ENCODE peak calls at places on chromosomes 12 and 14, in seven cellular contexts. E, T, X, O, S, K and U are unnamed samples.

GRCh38 chr12:89706551-89707348 is 1.9 kb downstream of the ATP2B1 start:
- DNase-seq in E (no peak), T (no peak), X (no peak), O (peak; percentile 66), S (peak; percentile 22), K (no peak), U (peak; percentile 51)

GRCh38 chr12:6550294-6551062 is 5.4 kb downstream of the IFFO1 start:
- DNase-seq in E (no peak), T (peak; percentile 40), X (no peak), O (no peak), S (no peak), K (no peak), U (no peak)

GRCh38 chr14:51924600-51924999 is 64.2 kb downstream of the GNG2 start:
- DNase-seq in E (no peak), T (no peak), X (no peak), O (no peak), S (no peak), K (no peak), U (no peak)

GRCh38 chr14:34465069-34465859 is 3.2 kb upstream of the SPTSSA start:
- DNase-seq in E (no peak), T (no peak), X (no peak), O (no peak), S (peak; percentile 78), K (no peak), U (no peak)

GRCh38 chr12:4997939-4998338 is 45.7 kb upstream of the KCNA5 start:
- DNase-seq in E (no peak), T (no peak), X (no peak), O (peak; percentile 89), S (peak; percentile 72), K (no peak), U (peak; percentile 85)

GRCh38 chr12:3437986-3438385 is 53.0 kb upstream of the PRMT8 start:
- DNase-seq in E (no peak), T (no peak), X (no peak), O (peak; percentile 31), S (no peak), K (no peak), U (no peak)

GRCh38 chr14:34003691-34004090 is 52.8 kb upstream of the EGLN3 start:
- DNase-seq in E (no peak), T (no peak), X (no peak), O (no peak), S (no peak), K (no peak), U (no peak)

GRCh38 chr12:105201389-105201788 is 34.6 kb downstream of the APPL2 start:
- DNase-seq in E (no peak), T (no peak), X (peak; percentile 41), O (no peak), S (peak; percentile 35), K (no peak), U (no peak)

GRCh38 chr12:72346331-72346944 is 74.3 kb downstream of the TRHDE start:
- DNase-seq in E (no peak), T (peak; percentile 65), X (peak; percentile 31), O (no peak), S (peak; percentile 74), K (peak; percentile 90), U (peak; percentile 12)

GRCh38 chr12:57632369-57632897 is 568 bp downstream of the B4GALNT1 start:
- DNase-seq in E (no peak), T (no peak), X (no peak), O (no peak), S (no peak), K (no peak), U (no peak)

GRCh38 chr12:82688035-82688501 is 1.4 kb downstream of the TMTC2 start:
- DNase-seq in E (no peak), T (no peak), X (no peak), O (no peak), S (peak; percentile 29), K (no peak), U (no peak)

GRCh38 chr14:102450206-102451063 is 59.1 kb downstream of the ANKRD9 start:
- DNase-seq in E (no peak), T (no peak), X (no peak), O (no peak), S (no peak), K (no peak), U (no peak)

GRCh38 chr12:89732511-89732910 is 23.9 kb upstream of the ATP2B1 start:
- DNase-seq in E (no peak), T (no peak), X (no peak), O (no peak), S (no peak), K (no peak), U (no peak)

GRCh38 chr12:6560501-6561205 is 4.8 kb upstream of the IFFO1 start:
- DNase-seq in E (no peak), T (no peak), X (no peak), O (no peak), S (no peak), K (no peak), U (no peak)

GRCh38 chr12:76866726-76867125 is 12.1 kb downstream of the CSRP2 start:
- DNase-seq in E (no peak), T (no peak), X (no peak), O (no peak), S (no peak), K (no peak), U (no peak)

GRCh38 chr12:52494100-52494499 is 1.0 kb upstream of the KRT6A start:
- DNase-seq in E (no peak), T (no peak), X (no peak), O (no peak), S (no peak), K (no peak), U (no peak)

GRCh38 chr14:35342160-35343010 is 50.2 kb downstream of the PSMA6 start:
- DNase-seq in E (no peak), T (no peak), X (peak; percentile 65), O (peak; percentile 96), S (peak; percentile 42), K (no peak), U (peak; percentile 92)

DNA sequence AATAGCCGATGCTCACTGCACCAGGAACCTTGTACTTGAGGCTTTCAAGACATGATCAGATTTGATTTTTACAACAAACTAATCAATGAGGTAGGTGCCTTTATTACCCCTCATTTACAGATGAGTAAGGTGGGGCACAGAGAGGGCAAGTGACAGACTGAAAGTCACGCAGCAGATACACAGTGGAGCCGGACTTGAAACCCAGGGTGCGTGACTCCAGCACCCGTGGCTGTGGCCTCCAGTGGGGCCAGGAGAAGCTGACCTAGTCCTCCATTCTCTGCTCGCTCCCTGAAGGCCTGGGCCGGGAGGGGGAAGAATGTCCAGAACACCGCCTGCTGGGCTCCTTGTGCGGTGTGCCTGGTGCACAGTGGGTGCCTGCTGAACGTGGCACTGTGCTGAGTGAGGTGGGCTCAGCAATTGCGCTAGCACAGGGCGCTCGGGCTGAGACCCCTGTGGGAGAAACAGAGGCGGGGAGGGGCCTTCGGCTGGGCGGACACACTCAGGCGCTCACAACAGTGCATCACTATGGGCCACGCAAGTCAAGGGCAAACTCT is 125.2 kb downstream of the CALM1 start:
- DNase-seq in E (no peak), T (no peak), X (no peak), O (no peak), S (no peak), K (no peak), U (no peak)
- H3K4me1 ChIP-seq in E (no peaks in the 10 kb centered on the region), T (peaks cover 20% of the 10 kb centered on the region), X (peaks cover 71% of the 10 kb centered on the region), O (peaks cover 67% of the 10 kb centered on the region), S (peaks cover 18% of the 10 kb centered on the region), K (no peaks in the 10 kb centered on the region), U (peaks cover 21% of the 10 kb centered on the region)

GRCh38 chr14:91714805-91715204 is 17.1 kb downstream of the CATSPERB start:
- DNase-seq in E (no peak), T (no peak), X (no peak), O (no peak), S (no peak), K (no peak), U (no peak)

GRCh38 chr14:91719839-91720238 is 12.0 kb downstream of the CATSPERB start:
- DNase-seq in E (no peak), T (no peak), X (no peak), O (no peak), S (no peak), K (no peak), U (no peak)

GRCh38 chr14:91722386-91722785 is 9.5 kb downstream of the CATSPERB start:
- DNase-seq in E (no peak), T (no peak), X (no peak), O (no peak), S (no peak), K (no peak), U (no peak)

GRCh38 chr14:91716999-91717398 is 14.9 kb downstream of the CATSPERB start:
- DNase-seq in E (no peak), T (no peak), X (no peak), O (no peak), S (no peak), K (no peak), U (no peak)
- H3K4me1 ChIP-seq in E (no peaks in the 10 kb centered on the region), T (no peaks in the 10 kb centered on the region), X (no peaks in the 10 kb centered on the region), O (no peaks in the 10 kb centered on the region), S (no peaks in the 10 kb centered on the region), K (no peaks in the 10 kb centered on the region), U (no peaks in the 10 kb centered on the region)

GRCh38 chr12:94267530-94267877 is 119.1 kb downstream of the PLXNC1 start:
- DNase-seq in E (no peak), T (no peak), X (no peak), O (no peak), S (no peak), K (no peak), U (no peak)
- H3K4me1 ChIP-seq in E (peaks cover 14% of the 10 kb centered on the region), T (peaks cover 14% of the 10 kb centered on the region), X (peaks cover 12% of the 10 kb centered on the region), O (peaks cover 9% of the 10 kb centered on the region), S (no peaks in the 10 kb centered on the region), K (peaks cover 26% of the 10 kb centered on the region), U (peaks cover 25% of the 10 kb centered on the region)

DNA sequence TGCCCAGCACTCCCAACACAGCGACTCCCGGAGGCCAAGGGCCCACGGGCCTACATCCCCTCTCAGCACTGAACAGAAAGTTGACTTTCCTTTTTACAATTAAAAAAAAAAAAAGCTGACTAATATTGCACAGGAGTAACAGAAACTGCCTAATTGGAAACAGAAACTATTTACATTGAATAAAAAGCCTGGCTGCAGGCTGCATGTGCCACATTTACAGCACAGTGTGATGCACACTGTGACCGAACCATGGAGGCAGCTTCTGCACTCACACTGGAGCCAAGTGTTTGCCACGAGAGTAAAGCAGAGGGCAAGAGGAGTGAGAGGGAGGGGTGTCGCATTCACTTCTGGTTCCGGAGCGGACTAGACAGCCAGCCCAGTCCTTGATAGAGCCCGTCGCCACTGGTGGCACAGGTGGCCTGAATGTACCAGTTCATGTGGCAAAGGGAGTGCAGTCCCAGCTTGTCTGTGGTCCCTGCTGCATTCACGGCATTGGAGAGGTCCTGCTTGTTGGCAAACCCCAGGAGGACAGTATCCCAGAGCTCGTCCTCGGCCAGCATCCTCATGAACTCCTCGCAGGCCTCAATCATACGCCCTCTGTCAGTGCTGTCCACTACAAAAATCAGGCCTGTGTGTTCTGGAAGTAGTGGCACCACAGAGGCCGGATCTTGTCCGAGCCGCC is 59.2 kb downstream of the SPPL3 start:
- DNase-seq in E (no peak), T (no peak), X (no peak), O (no peak), S (no peak), K (no peak), U (no peak)
- H3K4me1 ChIP-seq in E (no peaks in the 10 kb centered on the region), T (peaks cover 3% of the 10 kb centered on the region), X (peaks cover 69% of the 10 kb centered on the region), O (peaks cover 79% of the 10 kb centered on the region), S (peaks cover 38% of the 10 kb centered on the region), K (peaks cover 43% of the 10 kb centered on the region), U (peaks cover 78% of the 10 kb centered on the region)